ENCODE peak calls at places on chromosomes 3 and 15, in five cellular contexts. One of them, this sample, is unnamed.
A peak's percentile ranks its signal among the peaks of the same experiment; 100 is the strongest.

GRCh38 chr3:61896251-61896650 is 334.9 kb downstream of the PTPRG start:
- DNase-seq in pons: no peak
- DNase-seq in choroid plexus epithelial cell: no peak
- DNase-seq in transverse colon: no peak
- DNase-seq in stimulated activated CD8-positive, alpha-beta memory T cell treated with anti-CD3 and anti-CD28 coated beads, Interleukin-15, amount 100 ng/mL, for 24 hours: no peak
- DNase-seq in this sample: no peak

GRCh38 chr3:164332856-164333802 is 745.2 kb downstream of the SI start:
- DNase-seq in pons: peak; percentile 2
- DNase-seq in stimulated activated CD8-positive, alpha-beta memory T cell treated with anti-CD3 and anti-CD28 coated beads, Interleukin-15, amount 100 ng/mL, for 24 hours: no peak
- DNase-seq in choroid plexus epithelial cell: peak; percentile 20
- DNase-seq in transverse colon: no peak
- DNase-seq in this sample: no peak

GRCh38 chr15:38520035-38520434 is 44.6 kb downstream of the RASGRP1 start:
- DNase-seq in pons: no peak
- DNase-seq in stimulated activated CD8-positive, alpha-beta memory T cell treated with anti-CD3 and anti-CD28 coated beads, Interleukin-15, amount 100 ng/mL, for 24 hours: no peak
- DNase-seq in transverse colon: no peak
- DNase-seq in choroid plexus epithelial cell: no peak
- DNase-seq in this sample: no peak

GRCh38 chr3:66482005-66482404 is 18.8 kb downstream of the LRIG1 start:
- DNase-seq in stimulated activated CD8-positive, alpha-beta memory T cell treated with anti-CD3 and anti-CD28 coated beads, Interleukin-15, amount 100 ng/mL, for 24 hours: no peak
- DNase-seq in choroid plexus epithelial cell: no peak
- DNase-seq in pons: peak; percentile 67
- DNase-seq in transverse colon: no peak
- DNase-seq in this sample: no peak

GRCh38 chr3:20327889-20328288 is 141.9 kb upstream of the SGO1 start:
- DNase-seq in choroid plexus epithelial cell: no peak
- DNase-seq in transverse colon: no peak
- DNase-seq in stimulated activated CD8-positive, alpha-beta memory T cell treated with anti-CD3 and anti-CD28 coated beads, Interleukin-15, amount 100 ng/mL, for 24 hours: no peak
- DNase-seq in pons: no peak
- DNase-seq in this sample: no peak

GRCh38 chr3:142236173-142236572 is 10.8 kb upstream of the GK5 start:
- DNase-seq in choroid plexus epithelial cell: no peak
- DNase-seq in pons: no peak
- DNase-seq in stimulated activated CD8-positive, alpha-beta memory T cell treated with anti-CD3 and anti-CD28 coated beads, Interleukin-15, amount 100 ng/mL, for 24 hours: no peak
- DNase-seq in transverse colon: no peak
- DNase-seq in this sample: no peak

GRCh38 chr3:63450023-63450422 is 171.9 kb downstream of the SYNPR start:
- DNase-seq in transverse colon: no peak
- DNase-seq in choroid plexus epithelial cell: peak; percentile 1
- DNase-seq in stimulated activated CD8-positive, alpha-beta memory T cell treated with anti-CD3 and anti-CD28 coated beads, Interleukin-15, amount 100 ng/mL, for 24 hours: no peak
- DNase-seq in pons: no peak
- DNase-seq in this sample: no peak

GRCh38 chr15:100241572-100242479 is 99.9 kb downstream of the ADAMTS17 start:
- DNase-seq in stimulated activated CD8-positive, alpha-beta memory T cell treated with anti-CD3 and anti-CD28 coated beads, Interleukin-15, amount 100 ng/mL, for 24 hours: no peak
- DNase-seq in choroid plexus epithelial cell: peak; percentile 39
- DNase-seq in pons: peak; percentile 47
- DNase-seq in transverse colon: no peak
- DNase-seq in this sample: no peak

GRCh38 chr3:170689218-170689874 is 103.5 kb upstream of the SLC7A14 start:
- DNase-seq in choroid plexus epithelial cell: peak; percentile 85
- DNase-seq in stimulated activated CD8-positive, alpha-beta memory T cell treated with anti-CD3 and anti-CD28 coated beads, Interleukin-15, amount 100 ng/mL, for 24 hours: no peak
- DNase-seq in transverse colon: no peak
- DNase-seq in pons: no peak
- DNase-seq in this sample: peak; percentile 51

GRCh38 chr3:23620044-23620443 is 185.7 kb upstream of the UBE2E1 start:
- DNase-seq in stimulated activated CD8-positive, alpha-beta memory T cell treated with anti-CD3 and anti-CD28 coated beads, Interleukin-15, amount 100 ng/mL, for 24 hours: no peak
- DNase-seq in choroid plexus epithelial cell: no peak
- DNase-seq in pons: no peak
- DNase-seq in transverse colon: peak; percentile 26
- DNase-seq in this sample: no peak

GRCh38 chr3:129015388-129016105 is 14.4 kb downstream of the EFCC1 start:
- DNase-seq in stimulated activated CD8-positive, alpha-beta memory T cell treated with anti-CD3 and anti-CD28 coated beads, Interleukin-15, amount 100 ng/mL, for 24 hours: no peak
- DNase-seq in choroid plexus epithelial cell: peak; percentile 20
- DNase-seq in pons: no peak
- DNase-seq in transverse colon: peak; percentile 39
- DNase-seq in this sample: no peak

GRCh38 chr3:189267981-189268613 is 96.3 kb downstream of the TPRG1 start:
- DNase-seq in choroid plexus epithelial cell: peak; percentile 49
- DNase-seq in pons: no peak
- DNase-seq in transverse colon: no peak
- DNase-seq in stimulated activated CD8-positive, alpha-beta memory T cell treated with anti-CD3 and anti-CD28 coated beads, Interleukin-15, amount 100 ng/mL, for 24 hours: no peak
- DNase-seq in this sample: no peak

GRCh38 chr15:67911727-67912126 is 71.9 kb upstream of the RNU6-1 start:
- DNase-seq in stimulated activated CD8-positive, alpha-beta memory T cell treated with anti-CD3 and anti-CD28 coated beads, Interleukin-15, amount 100 ng/mL, for 24 hours: no peak
- DNase-seq in choroid plexus epithelial cell: no peak
- DNase-seq in transverse colon: no peak
- DNase-seq in pons: no peak
- DNase-seq in this sample: no peak

GRCh38 chr3:180594631-180595348 is 7.2 kb upstream of the TTC14 start:
- DNase-seq in transverse colon: no peak
- DNase-seq in pons: peak; percentile 88
- DNase-seq in stimulated activated CD8-positive, alpha-beta memory T cell treated with anti-CD3 and anti-CD28 coated beads, Interleukin-15, amount 100 ng/mL, for 24 hours: no peak
- DNase-seq in choroid plexus epithelial cell: peak; percentile 74
- DNase-seq in this sample: no peak

GRCh38 chr15:29840928-29841327 is 18.7 kb upstream of the TJP1 start:
- DNase-seq in transverse colon: no peak
- DNase-seq in choroid plexus epithelial cell: no peak
- DNase-seq in pons: no peak
- DNase-seq in stimulated activated CD8-positive, alpha-beta memory T cell treated with anti-CD3 and anti-CD28 coated beads, Interleukin-15, amount 100 ng/mL, for 24 hours: no peak
- DNase-seq in this sample: no peak

GRCh38 chr15:78873796-78874761 is 1.4 kb downstream of the MORF4L1 start:
- DNase-seq in stimulated activated CD8-positive, alpha-beta memory T cell treated with anti-CD3 and anti-CD28 coated beads, Interleukin-15, amount 100 ng/mL, for 24 hours: no peak
- DNase-seq in transverse colon: peak; percentile 24
- DNase-seq in choroid plexus epithelial cell: peak; percentile 45
- DNase-seq in pons: peak; percentile 62
- DNase-seq in this sample: no peak

GRCh38 chr3:148992027-148992634 is 791 bp downstream of the GYG1 start:
- DNase-seq in choroid plexus epithelial cell: peak; percentile 41
- DNase-seq in transverse colon: peak; percentile 53
- DNase-seq in stimulated activated CD8-positive, alpha-beta memory T cell treated with anti-CD3 and anti-CD28 coated beads, Interleukin-15, amount 100 ng/mL, for 24 hours: no peak
- DNase-seq in pons: peak; percentile 32
- DNase-seq in this sample: peak; percentile 59

GRCh38 chr15:48361690-48362089 is 30.5 kb downstream of the DUT start:
- DNase-seq in choroid plexus epithelial cell: no peak
- DNase-seq in pons: no peak
- DNase-seq in stimulated activated CD8-positive, alpha-beta memory T cell treated with anti-CD3 and anti-CD28 coated beads, Interleukin-15, amount 100 ng/mL, for 24 hours: no peak
- DNase-seq in transverse colon: no peak
- DNase-seq in this sample: no peak

GRCh38 chr3:17143893-17144664 is 259.3 kb downstream of the PLCL2 start:
- DNase-seq in choroid plexus epithelial cell: no peak
- DNase-seq in stimulated activated CD8-positive, alpha-beta memory T cell treated with anti-CD3 and anti-CD28 coated beads, Interleukin-15, amount 100 ng/mL, for 24 hours: no peak
- DNase-seq in pons: no peak
- DNase-seq in transverse colon: no peak
- DNase-seq in this sample: no peak

GRCh38 chr3:54604495-54604894 is 323.4 kb downstream of the LRTM1 start:
- DNase-seq in choroid plexus epithelial cell: no peak
- DNase-seq in transverse colon: no peak
- DNase-seq in pons: no peak
- DNase-seq in stimulated activated CD8-positive, alpha-beta memory T cell treated with anti-CD3 and anti-CD28 coated beads, Interleukin-15, amount 100 ng/mL, for 24 hours: no peak
- DNase-seq in this sample: no peak

GRCh38 chr3:108804437-108804836 is 18.1 kb upstream of the TRAT1 start:
- DNase-seq in stimulated activated CD8-positive, alpha-beta memory T cell treated with anti-CD3 and anti-CD28 coated beads, Interleukin-15, amount 100 ng/mL, for 24 hours: no peak
- DNase-seq in choroid plexus epithelial cell: peak; percentile 2
- DNase-seq in pons: no peak
- DNase-seq in transverse colon: no peak
- DNase-seq in this sample: no peak